ENCODE peak calls at places on chromosome 1, in five cellular contexts. One of them, this sample, is unnamed.
A peak's percentile ranks its signal among the peaks of the same experiment; 100 is the strongest.

GRCh38 chr1:62175568-62176179 is 19.0 kb upstream of the L1TD1 start:
- DNase-seq in HCT116: peak; percentile 26
- DNase-seq in Panc1: peak; percentile 25
- DNase-seq in stomach: peak; percentile 51
- DNase-seq in upper lobe of left lung: peak; percentile 39
- DNase-seq in this sample: no peak

GRCh38 chr1:109877320-109877771 is 33.3 kb upstream of the CSF1 start:
- DNase-seq in stomach: peak; percentile 45
- DNase-seq in upper lobe of left lung: peak; percentile 85
- DNase-seq in HCT116: no peak
- DNase-seq in Panc1: no peak
- DNase-seq in this sample: no peak

GRCh38 chr1:173421266-173421665 is 55.9 kb upstream of the PRDX6 start:
- DNase-seq in HCT116: no peak
- DNase-seq in upper lobe of left lung: no peak
- DNase-seq in Panc1: no peak
- DNase-seq in stomach: no peak
- DNase-seq in this sample: no peak

GRCh38 chr1:9687120-9687875 is 35.8 kb downstream of the PIK3CD start:
- DNase-seq in Panc1: no peak
- DNase-seq in HCT116: no peak
- DNase-seq in upper lobe of left lung: peak; percentile 78
- DNase-seq in stomach: peak; percentile 60
- DNase-seq in this sample: no peak

GRCh38 chr1:248862695-248863010 is 3.8 kb upstream of the ZNF692 start:
- DNase-seq in HCT116: no peak
- DNase-seq in stomach: no peak
- DNase-seq in upper lobe of left lung: no peak
- DNase-seq in Panc1: no peak
- DNase-seq in this sample: no peak

GRCh38 chr1:215082532-215083407 is at the start of gene KCNK2:
- DNase-seq in stomach: no peak
- DNase-seq in Panc1: no peak
- DNase-seq in HCT116: no peak
- DNase-seq in upper lobe of left lung: no peak
- DNase-seq in this sample: no peak

GRCh38 chr1:45522324-45523104 is 830 bp upstream of the PRDX1 start:
- DNase-seq in Panc1: no peak
- DNase-seq in HCT116: peak; percentile 44
- DNase-seq in stomach: no peak
- DNase-seq in upper lobe of left lung: no peak
- DNase-seq in this sample: no peak

GRCh38 chr1:42815938-42816599 is 853 bp upstream of the ERMAP start:
- DNase-seq in upper lobe of left lung: no peak
- DNase-seq in HCT116: no peak
- DNase-seq in stomach: no peak
- DNase-seq in Panc1: peak; percentile 18
- DNase-seq in this sample: no peak

GRCh38 chr1:205317311-205317917 is 4.1 kb downstream of the NUAK2 start:
- DNase-seq in Panc1: no peak
- DNase-seq in stomach: peak; percentile 96
- DNase-seq in upper lobe of left lung: peak; percentile 93
- DNase-seq in HCT116: no peak
- DNase-seq in this sample: no peak

GRCh38 chr1:42454409-42454808 is 1.4 kb downstream of the ZMYND12 start:
- DNase-seq in Panc1: no peak
- DNase-seq in upper lobe of left lung: no peak
- DNase-seq in stomach: no peak
- DNase-seq in HCT116: no peak
- DNase-seq in this sample: no peak

GRCh38 chr1:206489980-206490534 is 17.3 kb upstream of the RASSF5 start:
- DNase-seq in Panc1: peak; percentile 33
- DNase-seq in upper lobe of left lung: peak; percentile 82
- DNase-seq in stomach: peak; percentile 84
- DNase-seq in HCT116: no peak
- DNase-seq in this sample: no peak

GRCh38 chr1:6124341-6124740 is 55.8 kb downstream of the CHD5 start:
- DNase-seq in HCT116: no peak
- DNase-seq in Panc1: no peak
- DNase-seq in stomach: no peak
- DNase-seq in upper lobe of left lung: no peak
- DNase-seq in this sample: no peak

GRCh38 chr1:42189931-42190853 is 25.6 kb upstream of the GUCA2A start:
- DNase-seq in upper lobe of left lung: no peak
- DNase-seq in HCT116: no peak
- DNase-seq in stomach: no peak
- DNase-seq in Panc1: no peak
- DNase-seq in this sample: no peak

GRCh38 chr1:74344396-74344795 is 109.2 kb downstream of the TNNI3K start:
- DNase-seq in Panc1: no peak
- DNase-seq in stomach: no peak
- DNase-seq in HCT116: no peak
- DNase-seq in upper lobe of left lung: no peak
- DNase-seq in this sample: no peak

GRCh38 chr1:117096871-117097842 is 24.4 kb downstream of the TRIM45 start:
- DNase-seq in HCT116: no peak
- DNase-seq in upper lobe of left lung: no peak
- DNase-seq in Panc1: no peak
- DNase-seq in stomach: no peak
- DNase-seq in this sample: no peak

GRCh38 chr1:233586301-233586700 is 27.6 kb upstream of the KCNK1 start:
- DNase-seq in stomach: no peak
- DNase-seq in HCT116: no peak
- DNase-seq in Panc1: no peak
- DNase-seq in upper lobe of left lung: no peak
- DNase-seq in this sample: no peak

GRCh38 chr1:22388666-22389455 is 62.8 kb upstream of the ZBTB40 start:
- DNase-seq in HCT116: no peak
- DNase-seq in upper lobe of left lung: no peak
- DNase-seq in Panc1: no peak
- DNase-seq in stomach: no peak
- DNase-seq in this sample: no peak

GRCh38 chr1:26666855-26667254 is 29.0 kb upstream of the ARID1A start:
- DNase-seq in stomach: no peak
- DNase-seq in upper lobe of left lung: no peak
- DNase-seq in HCT116: no peak
- DNase-seq in Panc1: no peak
- DNase-seq in this sample: no peak

GRCh38 chr1:55131218-55131617 is 83.9 kb downstream of the USP24 start:
- DNase-seq in upper lobe of left lung: no peak
- DNase-seq in stomach: no peak
- DNase-seq in HCT116: no peak
- DNase-seq in Panc1: no peak
- DNase-seq in this sample: no peak

GRCh38 chr1:78950801-78951200 is 55.7 kb downstream of the ADGRL4 start:
- DNase-seq in HCT116: no peak
- DNase-seq in upper lobe of left lung: no peak
- DNase-seq in stomach: no peak
- DNase-seq in Panc1: no peak
- DNase-seq in this sample: no peak

GRCh38 chr1:37477946-37478345 is 3.6 kb downstream of the ZC3H12A start:
- DNase-seq in stomach: no peak
- DNase-seq in HCT116: no peak
- DNase-seq in Panc1: no peak
- DNase-seq in upper lobe of left lung: peak; percentile 35
- DNase-seq in this sample: no peak

GRCh38 chr1:116006486-116006964 is 30.2 kb downstream of the SLC22A15 start:
- DNase-seq in upper lobe of left lung: no peak
- DNase-seq in HCT116: no peak
- DNase-seq in stomach: no peak
- DNase-seq in Panc1: no peak
- DNase-seq in this sample: no peak

GRCh38 chr1:246367046-246367445 is 140.0 kb downstream of the SMYD3 start:
- DNase-seq in upper lobe of left lung: no peak
- DNase-seq in stomach: no peak
- DNase-seq in Panc1: no peak
- DNase-seq in HCT116: no peak
- DNase-seq in this sample: no peak

GRCh38 chr1:29532741-29533140 is 296.4 kb downstream of the PTPRU start:
- DNase-seq in HCT116: no peak
- DNase-seq in stomach: peak; percentile 46
- DNase-seq in Panc1: no peak
- DNase-seq in upper lobe of left lung: peak; percentile 5
- DNase-seq in this sample: no peak

GRCh38 chr1:39409055-39409816 is 82.2 kb upstream of the BMP8A start:
- DNase-seq in Panc1: no peak
- DNase-seq in HCT116: no peak
- DNase-seq in upper lobe of left lung: peak; percentile 47
- DNase-seq in stomach: peak; percentile 43
- DNase-seq in this sample: no peak

GRCh38 chr1:160022330-160023310 is 9.2 kb downstream of the PIGM start:
- DNase-seq in Panc1: no peak
- DNase-seq in upper lobe of left lung: no peak
- DNase-seq in HCT116: no peak
- DNase-seq in stomach: no peak
- DNase-seq in this sample: no peak

GRCh38 chr1:173190101-173190895 is 16.8 kb downstream of the TNFSF4 start:
- DNase-seq in HCT116: peak; percentile 40
- DNase-seq in stomach: peak; percentile 91
- DNase-seq in Panc1: peak; percentile 36
- DNase-seq in upper lobe of left lung: peak; percentile 92
- DNase-seq in this sample: peak; percentile 11

GRCh38 chr1:43381609-43382008 is 8.0 kb downstream of the MED8 start:
- DNase-seq in upper lobe of left lung: peak; percentile 57
- DNase-seq in stomach: no peak
- DNase-seq in Panc1: no peak
- DNase-seq in HCT116: no peak
- DNase-seq in this sample: peak; percentile 79

GRCh38 chr1:37068897-37069296 is 34.6 kb upstream of the GRIK3 start:
- DNase-seq in upper lobe of left lung: no peak
- DNase-seq in HCT116: no peak
- DNase-seq in Panc1: no peak
- DNase-seq in stomach: no peak
- DNase-seq in this sample: no peak

GRCh38 chr1:17839641-17840196 is 84.6 kb downstream of the ACTL8 start:
- DNase-seq in stomach: no peak
- DNase-seq in Panc1: no peak
- DNase-seq in upper lobe of left lung: no peak
- DNase-seq in HCT116: no peak
- DNase-seq in this sample: no peak

GRCh38 chr1:170533331-170533730 is 1.4 kb downstream of the GORAB start:
- DNase-seq in HCT116: no peak
- DNase-seq in upper lobe of left lung: peak; percentile 25
- DNase-seq in Panc1: no peak
- DNase-seq in stomach: no peak
- DNase-seq in this sample: peak; percentile 45

GRCh38 chr1:1615256-1616044 is at the start of gene MIB2:
- DNase-seq in Panc1: peak; percentile 65
- DNase-seq in upper lobe of left lung: peak; percentile 97
- DNase-seq in stomach: peak; percentile 97
- DNase-seq in HCT116: peak; percentile 95
- DNase-seq in this sample: peak; percentile 98
- TF ChIP-seq POLR2AphosphoS5 in Panc1: peak; percentile 96
- TF ChIP-seq POLR2AphosphoS5 in upper lobe of left lung: peak; percentile 91
- TF ChIP-seq POLR2AphosphoS5 in stomach: peak; percentile 85
- TF ChIP-seq POLR2AphosphoS5 in HCT116: peak; percentile 77
- TF ChIP-seq POLR2AphosphoS5 in this sample: peak; percentile 71

GRCh38 chr1:220887868-220888664 is 8.8 kb downstream of the HLX start:
- DNase-seq in HCT116: no peak
- DNase-seq in upper lobe of left lung: no peak
- DNase-seq in stomach: no peak
- DNase-seq in Panc1: no peak
- DNase-seq in this sample: peak; percentile 66

GRCh38 chr1:220885971-220886370 is 6.7 kb downstream of the HLX start:
- DNase-seq in HCT116: no peak
- DNase-seq in Panc1: no peak
- DNase-seq in upper lobe of left lung: no peak
- DNase-seq in stomach: no peak
- DNase-seq in this sample: no peak

GRCh38 chr1:220888665-220888986 is 9.4 kb downstream of the HLX start:
- DNase-seq in stomach: no peak
- DNase-seq in Panc1: no peak
- DNase-seq in HCT116: no peak
- DNase-seq in upper lobe of left lung: no peak
- DNase-seq in this sample: no peak

GRCh38 chr1:220886470-220887201 is 7.4 kb downstream of the HLX start:
- DNase-seq in Panc1: no peak
- DNase-seq in upper lobe of left lung: no peak
- DNase-seq in HCT116: no peak
- DNase-seq in stomach: no peak
- DNase-seq in this sample: no peak

GRCh38 chr1:220887202-220887867 is 8.1 kb downstream of the HLX start:
- DNase-seq in HCT116: no peak
- DNase-seq in stomach: no peak
- DNase-seq in Panc1: no peak
- DNase-seq in upper lobe of left lung: no peak
- DNase-seq in this sample: no peak
- TF ChIP-seq CTCF in HCT116: no peak
- TF ChIP-seq CTCF in stomach: no peak
- TF ChIP-seq CTCF in Panc1: no peak
- TF ChIP-seq CTCF in upper lobe of left lung: no peak
- TF ChIP-seq CTCF in this sample: no peak

GRCh38 chr1:53550201-53550741 is 91.1 kb downstream of the DMRTB1 start:
- DNase-seq in Panc1: no peak
- DNase-seq in upper lobe of left lung: no peak
- DNase-seq in stomach: no peak
- DNase-seq in HCT116: no peak
- DNase-seq in this sample: no peak
- TF ChIP-seq POLR2AphosphoS5 in Panc1: no peak
- TF ChIP-seq POLR2AphosphoS5 in upper lobe of left lung: no peak
- TF ChIP-seq POLR2AphosphoS5 in stomach: no peak
- TF ChIP-seq POLR2AphosphoS5 in HCT116: no peak
- TF ChIP-seq POLR2AphosphoS5 in this sample: no peak

GRCh38 chr1:152479792-152480595 is 30.6 kb upstream of the LCE5A start:
- DNase-seq in Panc1: no peak
- DNase-seq in HCT116: peak; percentile 63
- DNase-seq in upper lobe of left lung: peak; percentile 27
- DNase-seq in stomach: peak; percentile 54
- DNase-seq in this sample: peak; percentile 67
- TF ChIP-seq CTCF in Panc1: peak; percentile 77
- TF ChIP-seq CTCF in HCT116: peak; percentile 34
- TF ChIP-seq CTCF in upper lobe of left lung: no peak
- TF ChIP-seq CTCF in stomach: peak; percentile 28
- TF ChIP-seq CTCF in this sample: peak; percentile 46